ENCODE peak calls at places on chromosomes 5 and 9, in five cellular contexts. One of them, this sample, is unnamed.

GRCh38 chr5:31120642-31120948 is 72.9 kb upstream of the CDH6 start:
- DNase-seq in neuronal stem cell: no peak
- DNase-seq in mesenchymal stem cell: no peak
- DNase-seq in H9: no peak
- DNase-seq in IMR-90: no peak
- DNase-seq in this sample: no peak

GRCh38 chr5:75059887-75060286 is 7.5 kb upstream of the GCNT4 start:
- DNase-seq in neuronal stem cell: no peak
- DNase-seq in H9: no peak
- DNase-seq in mesenchymal stem cell: no peak
- DNase-seq in IMR-90: no peak
- DNase-seq in this sample: no peak

GRCh38 chr5:134574521-134574920 is 49.1 kb downstream of the JADE2 start:
- DNase-seq in H9: no peak
- DNase-seq in mesenchymal stem cell: no peak
- DNase-seq in neuronal stem cell: no peak
- DNase-seq in IMR-90: peak
- DNase-seq in this sample: no peak

GRCh38 chr9:124871156-124871561 is 9.2 kb downstream of the ARPC5L start:
- DNase-seq in H9: no peak
- DNase-seq in IMR-90: no peak
- DNase-seq in mesenchymal stem cell: no peak
- DNase-seq in neuronal stem cell: no peak
- DNase-seq in this sample: no peak

GRCh38 chr5:107840592-107840991 is 169.9 kb upstream of the EFNA5 start:
- DNase-seq in mesenchymal stem cell: no peak
- DNase-seq in H9: no peak
- DNase-seq in IMR-90: no peak
- DNase-seq in neuronal stem cell: no peak
- DNase-seq in this sample: no peak

GRCh38 chr9:133855802-133856592 is 117.8 kb upstream of the SARDH start:
- DNase-seq in mesenchymal stem cell: peak
- DNase-seq in IMR-90: peak
- DNase-seq in neuronal stem cell: no peak
- DNase-seq in H9: no peak
- DNase-seq in this sample: no peak

GRCh38 chr5:115179959-115180709 is 10.4 kb upstream of the TRIM36 start:
- DNase-seq in H9: peak
- DNase-seq in mesenchymal stem cell: peak
- DNase-seq in IMR-90: peak
- DNase-seq in neuronal stem cell: peak
- DNase-seq in this sample: peak

GRCh38 chr5:141604318-141604717 is 14.5 kb downstream of the DIAPH1 start:
- DNase-seq in IMR-90: peak
- DNase-seq in H9: peak
- DNase-seq in mesenchymal stem cell: peak
- DNase-seq in neuronal stem cell: no peak
- DNase-seq in this sample: peak

GRCh38 chr5:50559955-50560354 is 106.5 kb upstream of the PARP8 start:
- DNase-seq in neuronal stem cell: no peak
- DNase-seq in IMR-90: no peak
- DNase-seq in mesenchymal stem cell: no peak
- DNase-seq in H9: no peak
- DNase-seq in this sample: no peak

GRCh38 chr9:112822618-112823017 is 68.1 kb downstream of the SLC46A2 start:
- DNase-seq in neuronal stem cell: no peak
- DNase-seq in H9: no peak
- DNase-seq in IMR-90: no peak
- DNase-seq in mesenchymal stem cell: no peak
- DNase-seq in this sample: no peak

GRCh38 chr5:10655686-10656075 is 91.8 kb downstream of the ANKRD33B start:
- DNase-seq in H9: peak
- DNase-seq in neuronal stem cell: no peak
- DNase-seq in mesenchymal stem cell: no peak
- DNase-seq in IMR-90: no peak
- DNase-seq in this sample: no peak

GRCh38 chr9:135077497-135078200 is 9.8 kb upstream of the OLFM1 start:
- DNase-seq in neuronal stem cell: no peak
- DNase-seq in H9: peak
- DNase-seq in IMR-90: no peak
- DNase-seq in mesenchymal stem cell: no peak
- DNase-seq in this sample: peak

GRCh38 chr9:5910413-5911057 is 19.8 kb downstream of the MLANA start:
- DNase-seq in mesenchymal stem cell: no peak
- DNase-seq in H9: no peak
- DNase-seq in IMR-90: no peak
- DNase-seq in neuronal stem cell: no peak
- DNase-seq in this sample: no peak

GRCh38 chr5:103891151-103891550 is 328.6 kb upstream of the NUDT12 start:
- DNase-seq in neuronal stem cell: no peak
- DNase-seq in H9: no peak
- DNase-seq in IMR-90: no peak
- DNase-seq in mesenchymal stem cell: no peak
- DNase-seq in this sample: peak

GRCh38 chr9:85909390-85909789 is 31.6 kb upstream of the NAA35 start:
- DNase-seq in H9: no peak
- DNase-seq in neuronal stem cell: no peak
- DNase-seq in IMR-90: no peak
- DNase-seq in mesenchymal stem cell: no peak
- DNase-seq in this sample: no peak

GRCh38 chr9:120257483-120257882 is 322.5 kb downstream of the CDK5RAP2 start:
- DNase-seq in H9: no peak
- DNase-seq in mesenchymal stem cell: no peak
- DNase-seq in IMR-90: no peak
- DNase-seq in neuronal stem cell: no peak
- DNase-seq in this sample: no peak

GRCh38 chr9:90921104-90921503 is 119.5 kb downstream of the SYK start:
- DNase-seq in neuronal stem cell: no peak
- DNase-seq in IMR-90: no peak
- DNase-seq in mesenchymal stem cell: no peak
- DNase-seq in H9: no peak
- DNase-seq in this sample: no peak

GRCh38 chr5:172683696-172684464 is 42.8 kb downstream of the NEURL1B start:
- DNase-seq in IMR-90: no peak
- DNase-seq in neuronal stem cell: no peak
- DNase-seq in mesenchymal stem cell: no peak
- DNase-seq in H9: peak
- DNase-seq in this sample: peak

GRCh38 chr5:1793966-1794895 is 5.4 kb downstream of the MRPL36 start:
- DNase-seq in IMR-90: peak
- DNase-seq in H9: no peak
- DNase-seq in neuronal stem cell: no peak
- DNase-seq in mesenchymal stem cell: peak
- DNase-seq in this sample: no peak

GRCh38 chr5:134148316-134148715 is 28.4 kb downstream of the SKP1 start:
- DNase-seq in neuronal stem cell: no peak
- DNase-seq in H9: no peak
- DNase-seq in mesenchymal stem cell: no peak
- DNase-seq in IMR-90: no peak
- DNase-seq in this sample: no peak

GRCh38 chr5:114857951-114858401 is 311.7 kb downstream of the TRIM36 start:
- DNase-seq in mesenchymal stem cell: no peak
- DNase-seq in H9: peak
- DNase-seq in IMR-90: no peak
- DNase-seq in neuronal stem cell: no peak
- DNase-seq in this sample: no peak

GRCh38 chr9:137317021-137317978 is 15.2 kb upstream of the NRARP start:
- DNase-seq in H9: peak
- DNase-seq in mesenchymal stem cell: no peak
- DNase-seq in neuronal stem cell: no peak
- DNase-seq in IMR-90: no peak
- DNase-seq in this sample: no peak

GRCh38 chr9:89278997-89279739 is 31.8 kb upstream of the CKS2 start:
- DNase-seq in IMR-90: peak
- DNase-seq in neuronal stem cell: peak
- DNase-seq in mesenchymal stem cell: peak
- DNase-seq in H9: no peak
- DNase-seq in this sample: peak

GRCh38 chr5:2960309-2960708 is 208.8 kb upstream of the IRX2 start:
- DNase-seq in neuronal stem cell: no peak
- DNase-seq in H9: no peak
- DNase-seq in mesenchymal stem cell: no peak
- DNase-seq in IMR-90: no peak
- DNase-seq in this sample: no peak

GRCh38 chr5:53309653-53310052 is 170.8 kb upstream of the FST start:
- DNase-seq in H9: no peak
- DNase-seq in IMR-90: no peak
- DNase-seq in neuronal stem cell: no peak
- DNase-seq in mesenchymal stem cell: no peak
- DNase-seq in this sample: no peak

GRCh38 chr9:72254881-72255545 is 105.8 kb downstream of the GDA start:
- DNase-seq in mesenchymal stem cell: no peak
- DNase-seq in H9: no peak
- DNase-seq in neuronal stem cell: no peak
- DNase-seq in IMR-90: no peak
- DNase-seq in this sample: no peak

GRCh38 chr5:1280177-1281037 is 14.5 kb downstream of the TERT start:
- DNase-seq in mesenchymal stem cell: no peak
- DNase-seq in IMR-90: no peak
- DNase-seq in H9: no peak
- DNase-seq in neuronal stem cell: no peak
- DNase-seq in this sample: no peak

GRCh38 chr5:127092690-127093089 is 19.4 kb upstream of the C5orf63 start:
- DNase-seq in mesenchymal stem cell: peak
- DNase-seq in H9: no peak
- DNase-seq in neuronal stem cell: no peak
- DNase-seq in IMR-90: peak
- DNase-seq in this sample: peak

GRCh38 chr5:52898961-52899680 is 90.0 kb upstream of the ITGA2 start:
- DNase-seq in mesenchymal stem cell: no peak
- DNase-seq in IMR-90: no peak
- DNase-seq in H9: no peak
- DNase-seq in neuronal stem cell: no peak
- DNase-seq in this sample: peak

GRCh38 chr9:4293293-4293931 is 6.5 kb downstream of the GLIS3 start:
- DNase-seq in H9: no peak
- DNase-seq in neuronal stem cell: no peak
- DNase-seq in IMR-90: peak
- DNase-seq in mesenchymal stem cell: peak
- DNase-seq in this sample: peak

GRCh38 chr5:65481171-65481575 is 547 bp downstream of the ADAMTS6 start:
- DNase-seq in H9: no peak
- DNase-seq in mesenchymal stem cell: peak
- DNase-seq in IMR-90: no peak
- DNase-seq in neuronal stem cell: no peak
- DNase-seq in this sample: no peak

GRCh38 chr5:111043712-111044506 is 27.6 kb upstream of the TSLP start:
- DNase-seq in mesenchymal stem cell: peak
- DNase-seq in neuronal stem cell: no peak
- DNase-seq in IMR-90: peak
- DNase-seq in H9: peak
- DNase-seq in this sample: peak

GRCh38 chr9:112377087-112377486 is 2.8 kb upstream of the HSDL2 start:
- DNase-seq in H9: no peak
- DNase-seq in IMR-90: no peak
- DNase-seq in neuronal stem cell: no peak
- DNase-seq in mesenchymal stem cell: no peak
- DNase-seq in this sample: no peak

GRCh38 chr9:26261503-26262330 is 583.5 kb upstream of the TUSC1 start:
- DNase-seq in neuronal stem cell: no peak
- DNase-seq in H9: peak
- DNase-seq in mesenchymal stem cell: peak
- DNase-seq in IMR-90: peak
- DNase-seq in this sample: peak

GRCh38 chr5:118883396-118883795 is 105.0 kb downstream of the DTWD2 start:
- DNase-seq in neuronal stem cell: no peak
- DNase-seq in mesenchymal stem cell: no peak
- DNase-seq in IMR-90: no peak
- DNase-seq in H9: no peak
- DNase-seq in this sample: peak

GRCh38 chr9:122998448-122998847 is 35.0 kb upstream of the GPR21 start:
- DNase-seq in neuronal stem cell: no peak
- DNase-seq in IMR-90: no peak
- DNase-seq in H9: no peak
- DNase-seq in mesenchymal stem cell: no peak
- DNase-seq in this sample: no peak

GRCh38 chr9:78023003-78023741 is 8.4 kb downstream of the GNAQ start:
- DNase-seq in H9: no peak
- DNase-seq in mesenchymal stem cell: peak
- DNase-seq in IMR-90: peak
- DNase-seq in neuronal stem cell: no peak
- DNase-seq in this sample: no peak

GRCh38 chr9:68703672-68704071 is 1.4 kb upstream of the PIP5K1B start:
- DNase-seq in IMR-90: no peak
- DNase-seq in H9: no peak
- DNase-seq in neuronal stem cell: no peak
- DNase-seq in mesenchymal stem cell: no peak
- DNase-seq in this sample: no peak
- H2BK15ac ChIP-seq in IMR-90: no peak
- H2BK15ac ChIP-seq in H9: no peak
- H2BK15ac ChIP-seq in neuronal stem cell: no peak
- H2BK15ac ChIP-seq in mesenchymal stem cell: no peak
- H2BK15ac ChIP-seq in this sample: no peak

GRCh38 chr5:62133426-62133825 is 172.6 kb upstream of the KIF2A start:
- DNase-seq in neuronal stem cell: no peak
- DNase-seq in IMR-90: no peak
- DNase-seq in H9: no peak
- DNase-seq in mesenchymal stem cell: no peak
- DNase-seq in this sample: no peak
- H3K27ac ChIP-seq in neuronal stem cell: no peak
- H3K27ac ChIP-seq in IMR-90: no peak
- H3K27ac ChIP-seq in H9: no peak
- H3K27ac ChIP-seq in mesenchymal stem cell: no peak
- H3K27ac ChIP-seq in this sample: no peak

DNA sequence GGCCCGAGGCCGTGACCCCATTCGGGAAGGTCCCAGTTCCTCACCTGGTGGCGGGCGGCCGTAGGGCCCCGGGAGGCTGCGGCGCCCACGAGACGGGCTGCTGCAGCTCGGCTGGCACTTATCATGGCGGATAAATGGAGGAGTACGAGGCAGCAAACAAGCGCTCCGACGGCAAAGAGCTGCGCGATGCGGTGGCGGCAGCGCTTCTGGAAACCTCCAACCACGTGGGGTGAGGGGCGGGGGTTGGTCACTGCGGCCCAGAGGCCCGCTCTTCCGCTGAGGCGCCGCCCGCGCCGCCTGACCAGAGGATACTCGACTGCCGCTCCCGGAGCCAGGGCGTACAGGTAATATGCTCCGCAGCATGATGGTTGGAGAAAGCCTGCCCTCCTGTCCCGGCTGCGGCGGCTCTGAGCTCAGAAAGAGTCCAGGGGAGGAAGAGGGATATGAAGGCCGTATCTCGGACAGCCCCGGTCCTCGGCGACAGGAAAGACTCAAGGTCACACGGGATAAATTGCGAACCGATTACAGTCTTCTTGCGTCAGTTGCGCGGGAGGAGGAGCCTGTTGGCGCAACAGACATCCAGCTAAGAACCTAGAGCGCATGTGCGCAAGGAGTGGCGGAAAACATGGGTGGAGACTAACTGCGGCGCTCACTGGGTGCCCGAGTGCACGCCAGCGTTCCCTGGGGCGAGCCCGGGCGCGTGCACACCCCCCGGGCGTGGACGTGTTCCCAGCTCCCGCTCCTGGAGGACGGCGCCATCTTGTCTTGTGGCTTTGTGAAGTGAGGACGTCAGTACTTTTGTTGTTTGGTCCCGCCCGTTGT is at the start of gene HSPA9:
- DNase-seq in neuronal stem cell: peak
- DNase-seq in mesenchymal stem cell: peak
- DNase-seq in H9: peak
- DNase-seq in IMR-90: peak
- DNase-seq in this sample: peak
- H2BK15ac ChIP-seq in neuronal stem cell: no peak
- H2BK15ac ChIP-seq in mesenchymal stem cell: peak
- H2BK15ac ChIP-seq in H9: no peak
- H2BK15ac ChIP-seq in IMR-90: peak
- H2BK15ac ChIP-seq in this sample: no peak

GRCh38 chr5:76663573-76663972 is 40.4 kb upstream of the F2RL2 start:
- DNase-seq in IMR-90: no peak
- DNase-seq in mesenchymal stem cell: no peak
- DNase-seq in H9: no peak
- DNase-seq in neuronal stem cell: no peak
- DNase-seq in this sample: no peak
- H3K27ac ChIP-seq in IMR-90: no peak
- H3K27ac ChIP-seq in mesenchymal stem cell: no peak
- H3K27ac ChIP-seq in H9: no peak
- H3K27ac ChIP-seq in neuronal stem cell: no peak
- H3K27ac ChIP-seq in this sample: no peak